ENCODE peak calls at places on chromosomes 11 and 22, in eight cellular contexts. C is adipocyte, J is IMR-90, Q is small intestine, M is pancreas, H is GM23338, W is tibial nerve, B is HCT116. S is an unnamed sample. For H3K27me3 and H3K36me3, the result is how much of the 10 kb centered on the place peaks cover.

GRCh38 chr11:43130616-43131015 is 181.2 kb upstream of the API5 start:
- DNase-seq in C (no peak), J (no peak), Q (no peak), M (no peak), H (peak), W (no peak), B (no peak), S (no peak)

GRCh38 chr11:38530226-38530625 is 1932.2 kb upstream of the RAG2 start:
- DNase-seq in C (no peak), J (no peak), Q (no peak), M (no peak), H (no peak), W (no peak), B (no peak), S (no peak)

GRCh38 chr11:134411887-134412507 is at the start of gene B3GAT1:
- DNase-seq in C (no peak), J (no peak), Q (no peak), M (no peak), H (peak), W (no peak), B (no peak), S (no peak)

GRCh38 chr11:45665206-45665932 is at the start of gene CHST1:
- DNase-seq in C (peak), J (no peak), Q (peak), M (peak), H (peak), W (no peak), B (no peak), S (no peak)

GRCh38 chr11:128830290-128830813 is 36.7 kb downstream of the KCNJ1 start:
- DNase-seq in C (no peak), J (no peak), Q (peak), M (no peak), H (no peak), W (no peak), B (no peak), S (no peak)

GRCh38 chr11:110000045-110000502 is 93.1 kb upstream of the ZC3H12C start:
- DNase-seq in C (peak), J (peak), Q (no peak), M (no peak), H (no peak), W (no peak), B (peak), S (no peak)

GRCh38 chr11:6771926-6772898 is at the start of gene OR2AG2:
- DNase-seq in C (no peak), J (no peak), Q (no peak), M (no peak), H (no peak), W (peak), B (no peak), S (no peak)

GRCh38 chr11:104534268-104534667 is 364.0 kb downstream of the CASP12 start:
- DNase-seq in C (peak), J (peak), Q (no peak), M (no peak), H (peak), W (no peak), B (no peak), S (no peak)

GRCh38 chr11:9895016-9895415 is 231.1 kb downstream of the SWAP70 start:
- DNase-seq in C (no peak), J (peak), Q (no peak), M (no peak), H (no peak), W (no peak), B (no peak), S (no peak)

GRCh38 chr22:37177755-37178154 is 10.3 kb downstream of the C1QTNF6 start:
- DNase-seq in C (no peak), J (no peak), Q (no peak), M (no peak), H (no peak), W (no peak), B (no peak), S (no peak)

GRCh38 chr11:119380160-119380815 is 1.2 kb downstream of the USP2 start:
- DNase-seq in C (no peak), J (no peak), Q (no peak), M (no peak), H (no peak), W (peak), B (no peak), S (no peak)

GRCh38 chr11:124970925-124971324 is 16.9 kb downstream of the CCDC15 start:
- DNase-seq in C (no peak), J (peak), Q (peak), M (no peak), H (peak), W (no peak), B (peak), S (no peak)

GRCh38 chr11:119828819-119829218 is 99.8 kb upstream of the NECTIN1 start:
- DNase-seq in C (no peak), J (no peak), Q (no peak), M (no peak), H (no peak), W (no peak), B (no peak), S (no peak)

GRCh38 chr22:36775589-36775965 is 342 bp downstream of the IFT27 start:
- DNase-seq in C (peak), J (peak), Q (no peak), M (no peak), H (peak), W (no peak), B (no peak), S (no peak)

GRCh38 chr22:31230871-31231621 is 18.9 kb downstream of the LIMK2 start:
- DNase-seq in C (peak), J (peak), Q (peak), M (no peak), H (peak), W (peak), B (no peak), S (no peak)

GRCh38 chr22:50723991-50724390 is 14.0 kb upstream of the ACR start:
- DNase-seq in C (no peak), J (peak), Q (no peak), M (no peak), H (no peak), W (no peak), B (no peak), S (no peak)

GRCh38 chr11:64051297-64051696 is 15.6 kb downstream of the FLRT1 start:
- DNase-seq in C (no peak), J (no peak), Q (no peak), M (no peak), H (no peak), W (no peak), B (no peak), S (no peak)

GRCh38 chr11:118838905-118839553 is 44.7 kb upstream of the CXCR5 start:
- DNase-seq in C (no peak), J (no peak), Q (no peak), M (no peak), H (no peak), W (no peak), B (no peak), S (no peak)

DNA sequence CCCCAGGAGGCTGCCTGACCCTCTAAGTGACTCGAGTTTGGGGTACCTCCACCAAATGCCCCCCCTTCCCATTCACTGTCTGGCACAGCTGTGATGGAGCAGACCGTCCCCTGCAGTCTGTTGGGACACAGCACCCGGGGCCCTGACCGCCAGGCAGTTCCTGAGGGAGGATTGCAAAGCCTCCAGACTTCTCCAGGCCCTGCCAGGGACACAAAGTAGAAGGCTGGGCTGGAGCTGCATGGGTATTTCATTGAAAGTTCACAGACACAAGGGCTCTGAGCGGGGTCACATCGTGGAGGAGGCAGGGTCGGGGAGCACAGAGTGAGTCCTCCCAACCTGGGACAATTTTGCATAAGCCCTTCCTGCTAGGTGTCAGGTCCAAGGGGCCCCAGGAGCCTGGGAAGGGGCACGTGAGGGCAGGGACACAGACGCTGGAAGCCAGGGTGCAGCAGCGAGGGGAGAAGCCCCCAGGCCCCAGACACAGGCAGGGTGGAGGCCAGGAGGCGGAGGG is 15.8 kb downstream of the IFITM10 start:
- DNase-seq in C (no peak), J (no peak), Q (no peak), M (no peak), H (no peak), W (no peak), B (no peak), S (no peak)
- H3K27me3 ChIP-seq in C (under half), J (under half), Q (under half), M (under half), H (under half), W (half or more), B (under half), S (under half)

DNA sequence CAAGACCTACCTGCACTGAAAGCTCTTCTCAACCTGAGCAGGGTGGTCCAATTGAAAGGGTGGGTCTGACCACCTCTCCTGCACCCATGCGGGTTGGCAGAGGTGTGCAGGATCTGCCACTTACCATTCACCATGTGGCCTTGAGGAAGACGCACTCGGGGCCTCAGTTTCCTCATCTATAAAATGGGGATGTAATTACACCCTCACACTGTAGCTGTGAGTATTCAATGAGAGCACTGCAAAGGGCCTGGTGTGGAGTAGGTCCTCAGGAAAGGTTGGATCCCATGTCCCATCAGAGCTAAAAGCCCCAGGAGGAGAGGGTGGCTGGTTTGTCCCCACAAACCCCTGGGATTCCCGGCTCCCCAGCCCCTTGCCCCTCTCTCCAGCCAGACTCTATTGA is 557 bp upstream of the TAGLN start:
- DNase-seq in C (no peak), J (no peak), Q (no peak), M (no peak), H (no peak), W (no peak), B (no peak), S (no peak)
- H3K4me3 ChIP-seq in C (peak), J (peak), Q (no peak), M (no peak), H (peak), W (peak), B (peak), S (peak)

GRCh38 chr22:43840431-43840830 is 21.9 kb downstream of the SULT4A1 start:
- DNase-seq in C (no peak), J (no peak), Q (no peak), M (no peak), H (no peak), W (no peak), B (no peak), S (no peak)

GRCh38 chr22:43839781-43840180 is 22.5 kb downstream of the SULT4A1 start:
- DNase-seq in C (no peak), J (no peak), Q (no peak), M (no peak), H (no peak), W (no peak), B (no peak), S (no peak)

GRCh38 chr22:43843783-43844530 is 18.4 kb downstream of the SULT4A1 start:
- DNase-seq in C (no peak), J (no peak), Q (no peak), M (no peak), H (no peak), W (no peak), B (no peak), S (no peak)

GRCh38 chr22:43840851-43841250 is 21.5 kb downstream of the SULT4A1 start:
- DNase-seq in C (no peak), J (no peak), Q (no peak), M (no peak), H (no peak), W (no peak), B (no peak), S (no peak)

DNA sequence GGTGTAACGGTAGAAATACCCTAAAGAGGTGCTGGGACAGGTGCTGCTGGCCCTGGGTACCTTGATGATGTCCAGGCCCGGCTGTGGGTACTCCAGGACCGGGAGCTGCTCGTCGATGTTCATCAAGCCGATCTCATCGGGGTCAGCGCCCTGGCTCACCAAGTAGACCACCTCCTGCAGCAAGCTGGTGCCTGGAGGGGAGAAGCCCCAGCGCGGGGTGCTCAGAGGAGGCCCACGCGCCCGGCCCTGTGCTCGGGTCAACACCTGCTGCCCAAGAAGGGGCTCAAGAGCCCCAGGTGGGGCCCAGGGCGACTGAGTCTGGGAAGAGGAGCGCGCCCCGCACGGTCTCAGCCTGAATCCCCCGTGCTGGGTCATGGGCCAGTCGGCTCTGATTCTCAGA is 20.6 kb downstream of the SULT4A1 start:
- DNase-seq in C (no peak), J (no peak), Q (no peak), M (peak), H (no peak), W (no peak), B (no peak), S (no peak)
- H3K36me3 ChIP-seq in C (under half), J (under half), Q (under half), M (under half), H (under half), W (under half), B (under half), S (under half)

DNA sequence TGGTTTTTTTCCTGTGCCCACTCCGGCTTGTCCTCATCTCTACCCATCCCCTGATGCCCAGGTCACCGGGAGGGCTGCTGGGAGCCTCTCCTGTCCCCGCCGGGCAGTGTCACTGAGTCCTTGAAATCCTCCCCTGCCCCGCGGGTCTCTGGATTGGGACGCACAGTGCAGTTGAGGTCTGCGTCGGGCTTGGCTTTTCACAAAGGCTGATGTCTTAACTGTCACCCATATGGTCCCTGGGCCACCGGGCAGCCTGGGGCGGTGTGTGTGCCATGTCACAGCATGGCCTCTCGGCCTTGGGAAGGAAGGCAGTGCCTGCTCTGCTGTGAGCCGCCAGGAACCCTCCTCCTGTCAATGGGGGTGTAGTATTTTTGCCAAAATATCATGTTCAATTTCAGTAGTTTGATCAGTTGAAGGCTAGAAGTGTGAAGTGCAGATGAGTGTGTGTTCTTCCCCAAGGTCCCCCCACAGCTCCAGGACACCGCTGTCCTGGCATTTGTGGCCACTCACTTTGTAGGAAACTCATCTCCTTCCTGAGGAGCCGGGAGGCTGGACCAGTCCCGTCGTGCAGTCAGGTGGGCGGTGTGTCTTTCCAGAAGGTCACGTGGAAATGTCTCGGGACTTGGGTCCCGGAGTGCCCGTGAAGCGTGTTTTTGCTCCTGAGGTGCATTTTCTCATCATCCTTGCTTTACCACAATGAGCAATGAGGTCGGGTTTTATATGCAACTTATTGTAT is 37.6 kb downstream of the CTTN start:
- DNase-seq in C (no peak), J (no peak), Q (no peak), M (no peak), H (no peak), W (no peak), B (no peak), S (no peak)
- H3K27me3 ChIP-seq in C (under half), J (under half), Q (under half), M (under half), H (under half), W (under half), B (under half), S (under half)

S was measured in thoracic aorta.